ENCODE peak calls at places on chromosomes 3 and 15, in four cellular contexts. H is GM12878, N is HepG2, X is K562. U is an unnamed sample.
A peak's percentile ranks its signal among the peaks of the same experiment; 100 is the strongest.

GRCh38 chr3:192212979-192213378 is 514.4 kb downstream of the FGF12 start:
- DNase-seq in H (no peak), N (no peak), X (no peak), U (no peak)

GRCh38 chr3:16998236-16998923 is 113.6 kb downstream of the PLCL2 start:
- DNase-seq in H (no peak), N (no peak), X (no peak), U (no peak)

GRCh38 chr3:52523386-52524257 is 10.0 kb downstream of the NT5DC2 start:
- DNase-seq in H (no peak), N (no peak), X (no peak), U (no peak)

GRCh38 chr15:44286814-44287555 is 1.5 kb upstream of the GOLM2 start:
- DNase-seq in H (no peak), N (no peak), X (no peak), U (no peak)

GRCh38 chr3:56620371-56620770 is 62.7 kb downstream of the TASOR start:
- DNase-seq in H (no peak), N (no peak), X (no peak), U (no peak)

GRCh38 chr15:60932051-60932915 is 296.8 kb downstream of the RORA start:
- DNase-seq in H (no peak), N (no peak), X (no peak), U (no peak)

GRCh38 chr15:36106640-36107335 is 472.6 kb upstream of the CDIN1 start:
- DNase-seq in H (no peak), N (no peak), X (no peak), U (no peak)

GRCh38 chr3:133896002-133896761 is 500 bp upstream of the RAB6B start:
- DNase-seq in H (no peak), N (no peak), X (no peak), U (peak; percentile 35)

GRCh38 chr15:68415501-68416157 is 16.3 kb downstream of the ITGA11 start:
- DNase-seq in H (no peak), N (no peak), X (peak; percentile 51), U (no peak)

GRCh38 chr3:11770477-11771381 is 76.0 kb downstream of the TAMM41 start:
- DNase-seq in H (peak; percentile 50), N (peak; percentile 83), X (peak; percentile 95), U (peak; percentile 78)

GRCh38 chr15:100207053-100207452 is 134.7 kb downstream of the ADAMTS17 start:
- DNase-seq in H (no peak), N (no peak), X (no peak), U (no peak)

GRCh38 chr15:70892002-70892911 is at the start of the genes LRRC49 and THAP10:
- DNase-seq in H (peak; percentile 64), N (peak; percentile 91), X (peak; percentile 8), U (peak; percentile 86)

GRCh38 chr3:177750436-177750835 is 553.2 kb upstream of the TBL1XR1 start:
- DNase-seq in H (no peak), N (no peak), X (no peak), U (no peak)

GRCh38 chr15:72481015-72481659 is 7.0 kb downstream of the ARIH1 start:
- DNase-seq in H (no peak), N (no peak), X (no peak), U (no peak)
- TF ChIP-seq USF2 in H (no peak), N (no peak), X (no peak), U (no peak)

DNA sequence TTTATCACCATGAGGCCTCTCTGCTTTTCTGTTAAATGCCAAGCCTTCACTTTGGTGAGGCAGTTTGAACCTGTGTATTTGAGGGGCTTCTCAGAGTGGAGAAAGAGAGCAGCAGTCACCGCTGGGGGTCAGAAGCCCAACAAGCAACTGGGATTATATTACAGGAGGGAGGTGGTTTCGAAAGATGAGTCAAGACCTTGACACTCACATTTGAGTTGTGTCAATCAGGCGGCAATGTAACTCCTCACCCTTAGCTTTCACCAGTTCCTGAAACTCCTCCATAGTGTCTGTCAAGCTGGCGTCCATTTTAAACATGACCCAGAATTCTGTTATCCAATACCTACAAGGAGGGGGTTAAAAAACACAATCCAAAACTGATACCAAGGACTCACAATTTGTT is 46.5 kb downstream of the RASGRP1 start:
- DNase-seq in H (no peak), N (no peak), X (no peak), U (no peak)
- TF ChIP-seq CREM in H (no peak), N (no peak), X (no peak), U (no peak)

GRCh38 chr3:184745526-184745925 is 33.7 kb upstream of the MAGEF1 start:
- DNase-seq in H (no peak), N (no peak), X (no peak), U (no peak)
- TF ChIP-seq USF2 in H (no peak), N (no peak), X (no peak), U (no peak)

GRCh38 chr15:59917504-59918157 is 86.5 kb upstream of the FOXB1 start:
- DNase-seq in H (peak; percentile 8), N (peak; percentile 50), X (peak; percentile 63), U (peak; percentile 90)
- TF ChIP-seq CREM in H (no peak), N (no peak), X (peak; percentile 21), U (no peak)